ENCODE peak calls at places on chromosomes 5 and 9, in eight cellular contexts. One of them, this sample, is unnamed.

GRCh38 chr5:343461-344401 is 22.2 kb downstream of the AHRR start:
- DNase-seq in heart right ventricle: no peak
- DNase-seq in GM12864: no peak
- DNase-seq in HCT116: peak
- DNase-seq in ovary: peak
- DNase-seq in HepG2: peak
- DNase-seq in psoas muscle: no peak
- DNase-seq in GM23338: peak
- DNase-seq in this sample: no peak

GRCh38 chr5:6504677-6505414 is 56.2 kb downstream of the UBE2QL1 start:
- DNase-seq in HepG2: no peak
- DNase-seq in ovary: no peak
- DNase-seq in GM23338: no peak
- DNase-seq in psoas muscle: no peak
- DNase-seq in HCT116: no peak
- DNase-seq in GM12864: no peak
- DNase-seq in heart right ventricle: no peak
- DNase-seq in this sample: no peak

GRCh38 chr9:131769361-131769760 is 29.5 kb upstream of the RAPGEF1 start:
- DNase-seq in psoas muscle: no peak
- DNase-seq in GM12864: no peak
- DNase-seq in HCT116: no peak
- DNase-seq in HepG2: no peak
- DNase-seq in heart right ventricle: no peak
- DNase-seq in GM23338: no peak
- DNase-seq in ovary: no peak
- DNase-seq in this sample: no peak

GRCh38 chr9:86321373-86321772 is 32.8 kb downstream of the TUT7 start:
- DNase-seq in GM23338: no peak
- DNase-seq in GM12864: no peak
- DNase-seq in HepG2: no peak
- DNase-seq in heart right ventricle: no peak
- DNase-seq in psoas muscle: no peak
- DNase-seq in HCT116: no peak
- DNase-seq in ovary: no peak
- DNase-seq in this sample: no peak

GRCh38 chr5:20229286-20230005 is 241.4 kb upstream of the CDH18 start:
- DNase-seq in HCT116: no peak
- DNase-seq in GM12864: no peak
- DNase-seq in ovary: no peak
- DNase-seq in heart right ventricle: no peak
- DNase-seq in psoas muscle: no peak
- DNase-seq in HepG2: no peak
- DNase-seq in GM23338: no peak
- DNase-seq in this sample: no peak

GRCh38 chr9:16060457-16061129 is 507.8 kb downstream of the CCDC171 start:
- DNase-seq in GM12864: peak
- DNase-seq in GM23338: no peak
- DNase-seq in ovary: no peak
- DNase-seq in psoas muscle: no peak
- DNase-seq in HepG2: no peak
- DNase-seq in HCT116: no peak
- DNase-seq in heart right ventricle: no peak
- DNase-seq in this sample: no peak

GRCh38 chr9:21856301-21857094 is 54.1 kb downstream of the MTAP start:
- DNase-seq in GM23338: no peak
- DNase-seq in psoas muscle: no peak
- DNase-seq in GM12864: no peak
- DNase-seq in HCT116: no peak
- DNase-seq in heart right ventricle: no peak
- DNase-seq in ovary: no peak
- DNase-seq in HepG2: peak
- DNase-seq in this sample: no peak

GRCh38 chr5:151148583-151148982 is 9.0 kb downstream of the ANXA6 start:
- DNase-seq in heart right ventricle: no peak
- DNase-seq in HepG2: no peak
- DNase-seq in GM12864: no peak
- DNase-seq in GM23338: no peak
- DNase-seq in HCT116: no peak
- DNase-seq in psoas muscle: no peak
- DNase-seq in ovary: no peak
- DNase-seq in this sample: no peak

GRCh38 chr5:110258460-110258859 is 468.0 kb downstream of the TMEM232 start:
- DNase-seq in HCT116: no peak
- DNase-seq in GM23338: no peak
- DNase-seq in ovary: no peak
- DNase-seq in GM12864: no peak
- DNase-seq in heart right ventricle: no peak
- DNase-seq in HepG2: no peak
- DNase-seq in psoas muscle: no peak
- DNase-seq in this sample: no peak

GRCh38 chr5:138716456-138716924 is 36.7 kb upstream of the CTNNA1 start:
- DNase-seq in HCT116: no peak
- DNase-seq in GM12864: no peak
- DNase-seq in psoas muscle: no peak
- DNase-seq in HepG2: peak
- DNase-seq in GM23338: peak
- DNase-seq in heart right ventricle: no peak
- DNase-seq in ovary: no peak
- DNase-seq in this sample: no peak

GRCh38 chr5:167889276-167889675 is 402.2 kb upstream of the WWC1 start:
- DNase-seq in GM23338: peak
- DNase-seq in GM12864: no peak
- DNase-seq in heart right ventricle: no peak
- DNase-seq in HepG2: no peak
- DNase-seq in HCT116: no peak
- DNase-seq in psoas muscle: no peak
- DNase-seq in ovary: no peak
- DNase-seq in this sample: no peak

GRCh38 chr5:39076757-39077475 is 2.7 kb upstream of the RICTOR start:
- DNase-seq in heart right ventricle: no peak
- DNase-seq in HepG2: no peak
- DNase-seq in psoas muscle: no peak
- DNase-seq in HCT116: no peak
- DNase-seq in ovary: no peak
- DNase-seq in GM23338: no peak
- DNase-seq in GM12864: no peak
- DNase-seq in this sample: no peak

GRCh38 chr5:56011835-56012234 is 17.1 kb upstream of the IL6ST start:
- DNase-seq in HepG2: no peak
- DNase-seq in GM23338: no peak
- DNase-seq in psoas muscle: no peak
- DNase-seq in heart right ventricle: no peak
- DNase-seq in ovary: no peak
- DNase-seq in HCT116: no peak
- DNase-seq in GM12864: no peak
- DNase-seq in this sample: no peak

GRCh38 chr9:38017149-38017884 is 51.7 kb downstream of the SHB start:
- DNase-seq in GM23338: peak
- DNase-seq in psoas muscle: peak
- DNase-seq in HepG2: no peak
- DNase-seq in GM12864: no peak
- DNase-seq in heart right ventricle: peak
- DNase-seq in ovary: no peak
- DNase-seq in HCT116: no peak
- DNase-seq in this sample: peak

GRCh38 chr5:130978475-130978874 is 186.6 kb downstream of the HINT1 start:
- DNase-seq in psoas muscle: no peak
- DNase-seq in GM23338: no peak
- DNase-seq in GM12864: no peak
- DNase-seq in heart right ventricle: no peak
- DNase-seq in ovary: no peak
- DNase-seq in HCT116: no peak
- DNase-seq in HepG2: no peak
- DNase-seq in this sample: no peak

GRCh38 chr5:36153299-36153677 is 1.4 kb downstream of the SKP2 start:
- DNase-seq in GM12864: no peak
- DNase-seq in GM23338: no peak
- DNase-seq in ovary: no peak
- DNase-seq in heart right ventricle: no peak
- DNase-seq in HepG2: no peak
- DNase-seq in HCT116: no peak
- DNase-seq in psoas muscle: no peak
- DNase-seq in this sample: no peak
- H3K4me3 ChIP-seq in GM12864: peak
- H3K4me3 ChIP-seq in GM23338: peak
- H3K4me3 ChIP-seq in ovary: peak
- H3K4me3 ChIP-seq in heart right ventricle: peak
- H3K4me3 ChIP-seq in HepG2: peak
- H3K4me3 ChIP-seq in HCT116: no peak
- H3K4me3 ChIP-seq in psoas muscle: peak
- H3K4me3 ChIP-seq in this sample: peak

GRCh38 chr9:127346584-127346983 is 50.4 kb upstream of the SLC2A8 start:
- DNase-seq in GM12864: no peak
- DNase-seq in heart right ventricle: no peak
- DNase-seq in GM23338: no peak
- DNase-seq in ovary: no peak
- DNase-seq in HepG2: no peak
- DNase-seq in HCT116: no peak
- DNase-seq in psoas muscle: no peak
- DNase-seq in this sample: no peak
- TF ChIP-seq CTCF in GM12864: no peak
- TF ChIP-seq CTCF in heart right ventricle: peak
- TF ChIP-seq CTCF in GM23338: no peak
- TF ChIP-seq CTCF in ovary: no peak
- TF ChIP-seq CTCF in HepG2: peak
- TF ChIP-seq CTCF in HCT116: no peak
- TF ChIP-seq CTCF in psoas muscle: no peak
- TF ChIP-seq CTCF in this sample: no peak

GRCh38 chr9:36141761-36142160 is 5.2 kb downstream of the GLIPR2 start:
- DNase-seq in GM12864: no peak
- DNase-seq in HepG2: no peak
- DNase-seq in HCT116: no peak
- DNase-seq in ovary: no peak
- DNase-seq in heart right ventricle: no peak
- DNase-seq in psoas muscle: no peak
- DNase-seq in GM23338: no peak
- DNase-seq in this sample: no peak
- H3K4me3 ChIP-seq in GM12864: no peak
- H3K4me3 ChIP-seq in HepG2: no peak
- H3K4me3 ChIP-seq in HCT116: no peak
- H3K4me3 ChIP-seq in ovary: no peak
- H3K4me3 ChIP-seq in heart right ventricle: no peak
- H3K4me3 ChIP-seq in psoas muscle: no peak
- H3K4me3 ChIP-seq in GM23338: no peak
- H3K4me3 ChIP-seq in this sample: no peak

GRCh38 chr9:133163559-133164208 is at the start of gene GBGT1:
- DNase-seq in GM12864: no peak
- DNase-seq in HepG2: no peak
- DNase-seq in GM23338: peak
- DNase-seq in HCT116: no peak
- DNase-seq in ovary: peak
- DNase-seq in psoas muscle: peak
- DNase-seq in heart right ventricle: peak
- DNase-seq in this sample: peak
- TF ChIP-seq CTCF in GM12864: no peak
- TF ChIP-seq CTCF in HepG2: no peak
- TF ChIP-seq CTCF in GM23338: no peak
- TF ChIP-seq CTCF in HCT116: no peak
- TF ChIP-seq CTCF in ovary: no peak
- TF ChIP-seq CTCF in psoas muscle: no peak
- TF ChIP-seq CTCF in heart right ventricle: no peak
- TF ChIP-seq CTCF in this sample: no peak

DNA sequence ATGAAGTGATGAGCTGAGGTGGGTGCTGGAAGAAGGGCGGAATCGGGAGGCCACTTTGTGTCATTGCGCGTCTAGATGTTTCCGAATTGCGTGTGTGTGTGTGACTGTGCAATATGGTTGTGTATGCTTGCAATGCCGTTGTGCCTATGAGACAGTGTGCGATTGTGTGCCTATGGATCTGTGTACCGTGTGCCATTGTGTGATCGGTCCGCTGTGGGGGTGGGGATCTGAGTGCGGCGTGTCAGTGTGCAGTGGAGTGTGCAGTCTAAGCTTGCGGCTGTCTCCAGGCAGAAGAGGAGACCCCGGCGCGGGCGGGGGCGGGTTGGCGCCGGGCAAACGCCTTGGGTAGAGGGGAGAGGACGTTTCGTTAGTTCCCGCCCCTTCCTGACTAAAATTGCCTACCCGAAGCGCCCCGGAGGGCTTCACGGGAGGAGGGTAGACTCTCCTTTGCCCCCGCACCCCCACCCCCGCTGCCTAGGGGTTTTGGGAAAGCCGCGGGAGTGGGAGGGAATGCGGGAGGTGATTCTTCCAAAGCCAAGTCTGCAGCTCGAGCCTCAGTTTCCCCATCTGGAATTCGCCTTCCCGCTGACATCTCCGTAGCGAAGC is 24.2 kb downstream of the PCDHGC5 start:
- DNase-seq in heart right ventricle: no peak
- DNase-seq in ovary: peak
- DNase-seq in psoas muscle: no peak
- DNase-seq in HCT116: no peak
- DNase-seq in GM23338: peak
- DNase-seq in GM12864: no peak
- DNase-seq in HepG2: no peak
- DNase-seq in this sample: peak
- H3K4me3 ChIP-seq in heart right ventricle: peak
- H3K4me3 ChIP-seq in ovary: peak
- H3K4me3 ChIP-seq in psoas muscle: peak
- H3K4me3 ChIP-seq in HCT116: no peak
- H3K4me3 ChIP-seq in GM23338: peak
- H3K4me3 ChIP-seq in GM12864: peak
- H3K4me3 ChIP-seq in HepG2: no peak
- H3K4me3 ChIP-seq in this sample: peak